ENCODE peak calls at places on chromosomes 13 and 19, in eight cellular contexts. Q is left ventricle myocardium inferior, K is fibroblast of mammary gland, R is fibroblast of pulmonary artery, F is cardiac fibroblast, A is esophagus squamous epithelium, G is PC-3, Y is endothelial cell. B is an unnamed sample.

GRCh38 chr13:27007166-27007565 is 164.4 kb downstream of the USP12 start:
- DNase-seq in Q (no peak), K (no peak), R (no peak), F (no peak), A (no peak), G (no peak), Y (no peak), B (no peak)

GRCh38 chr19:55319786-55320185 is 5.4 kb downstream of the TMEM150B start:
- DNase-seq in Q (peak; percentile 38), K (peak; percentile 27), R (peak; percentile 42), F (peak; percentile 61), A (no peak), G (no peak), Y (peak; percentile 74), B (peak; percentile 27)

GRCh38 chr19:51628153-51628939 is 1.9 kb downstream of the SIGLEC5 start:
- DNase-seq in Q (no peak), K (no peak), R (no peak), F (no peak), A (no peak), G (no peak), Y (no peak), B (no peak)

GRCh38 chr19:55080121-55080914 is 4.6 kb downstream of the EPS8L1 start:
- DNase-seq in Q (peak; percentile 59), K (peak; percentile 67), R (peak; percentile 62), F (peak; percentile 64), A (no peak), G (no peak), Y (no peak), B (peak; percentile 58)

GRCh38 chr13:29591310-29591709 is 4.2 kb downstream of the SLC7A1 start:
- DNase-seq in Q (no peak), K (peak; percentile 58), R (no peak), F (peak; percentile 6), A (no peak), G (no peak), Y (no peak), B (peak; percentile 53)

GRCh38 chr13:104327217-104327616 is 1261.0 kb upstream of the SLC10A2 start:
- DNase-seq in Q (no peak), K (no peak), R (no peak), F (peak; percentile 2), A (no peak), G (no peak), Y (no peak), B (no peak)

GRCh38 chr19:41116261-41116660 is 2.0 kb downstream of the CYP2F1 start:
- DNase-seq in Q (no peak), K (no peak), R (no peak), F (no peak), A (no peak), G (no peak), Y (no peak), B (no peak)

GRCh38 chr19:8512115-8512967 is 1.6 kb downstream of the ZNF414 start:
- DNase-seq in Q (no peak), K (peak; percentile 31), R (peak; percentile 24), F (peak; percentile 23), A (no peak), G (peak; percentile 61), Y (no peak), B (no peak)

GRCh38 chr19:4582980-4583842 is 23.7 kb upstream of the SEMA6B start:
- DNase-seq in Q (no peak), K (no peak), R (no peak), F (no peak), A (no peak), G (peak; percentile 63), Y (no peak), B (no peak)

GRCh38 chr13:28503182-28503980 is 8.5 kb upstream of the FLT1 start:
- DNase-seq in Q (no peak), K (no peak), R (no peak), F (no peak), A (no peak), G (no peak), Y (no peak), B (no peak)

GRCh38 chr13:25816239-25816638 is 235.6 kb downstream of the SHISA2 start:
- DNase-seq in Q (no peak), K (no peak), R (no peak), F (no peak), A (no peak), G (no peak), Y (no peak), B (no peak)

GRCh38 chr19:4749870-4750269 is 26.2 kb upstream of the DPP9 start:
- DNase-seq in Q (no peak), K (no peak), R (no peak), F (no peak), A (no peak), G (no peak), Y (no peak), B (no peak)

GRCh38 chr19:44796701-44797115 is 12.2 kb upstream of the BCAM start:
- DNase-seq in Q (peak; percentile 66), K (no peak), R (peak; percentile 46), F (peak; percentile 39), A (no peak), G (peak; percentile 73), Y (peak; percentile 69), B (no peak)

GRCh38 chr19:44635581-44636438 is 7.9 kb upstream of the PVR start:
- DNase-seq in Q (no peak), K (peak; percentile 33), R (peak; percentile 44), F (peak; percentile 31), A (no peak), G (peak; percentile 64), Y (no peak), B (peak; percentile 68)

GRCh38 chr13:55517312-55517711 is 1623.4 kb upstream of the PRR20A start:
- DNase-seq in Q (no peak), K (no peak), R (no peak), F (no peak), A (no peak), G (no peak), Y (peak; percentile 6), B (no peak)

GRCh38 chr19:53102701-53103140 is 501 bp downstream of the ZNF160 start:
- DNase-seq in Q (peak; percentile 40), K (peak; percentile 32), R (peak; percentile 44), F (peak; percentile 57), A (no peak), G (peak; percentile 26), Y (peak; percentile 45), B (peak; percentile 53)

GRCh38 chr13:113411216-113412023 is 41.9 kb downstream of the ADPRHL1 start:
- DNase-seq in Q (peak; percentile 79), K (peak; percentile 99), R (peak; percentile 70), F (peak; percentile 78), A (no peak), G (peak; percentile 86), Y (no peak), B (peak; percentile 97)

GRCh38 chr19:49339364-49340068 is 4.3 kb downstream of the CD37 start:
- DNase-seq in Q (peak; percentile 90), K (peak; percentile 82), R (peak; percentile 85), F (peak; percentile 92), A (no peak), G (peak; percentile 93), Y (peak; percentile 73), B (peak; percentile 78)

DNA sequence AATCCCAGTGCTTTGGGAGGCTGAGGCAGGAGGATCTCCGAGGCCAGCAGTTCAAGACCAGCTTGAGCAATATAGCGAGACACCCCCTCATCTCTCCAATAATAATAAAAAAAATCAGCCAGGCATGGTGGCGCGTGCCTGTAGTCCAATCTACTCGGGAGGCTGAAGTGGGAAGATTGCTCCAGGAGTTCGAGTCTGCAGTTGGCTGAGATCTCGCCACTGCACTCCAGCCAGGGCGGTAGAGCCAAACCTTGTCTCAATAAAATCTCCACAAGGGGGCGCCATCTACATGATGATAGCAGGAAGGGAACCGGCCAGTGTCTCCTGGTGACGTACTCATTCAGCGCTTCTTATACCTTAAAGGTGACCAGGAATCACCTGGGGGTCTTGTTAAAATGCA is 13.6 kb upstream of the C5AR1 start:
- DNase-seq in Q (no peak), K (peak; percentile 78), R (peak; percentile 82), F (peak; percentile 84), A (no peak), G (peak; percentile 87), Y (peak; percentile 85), B (peak; percentile 69)
- TF ChIP-seq CTCF in Q (peak; percentile 79), K (peak; percentile 71), R (peak; percentile 65), F (peak; percentile 74), A (peak; percentile 79), G (peak; percentile 65), Y (peak; percentile 83), B (peak; percentile 78)

DNA sequence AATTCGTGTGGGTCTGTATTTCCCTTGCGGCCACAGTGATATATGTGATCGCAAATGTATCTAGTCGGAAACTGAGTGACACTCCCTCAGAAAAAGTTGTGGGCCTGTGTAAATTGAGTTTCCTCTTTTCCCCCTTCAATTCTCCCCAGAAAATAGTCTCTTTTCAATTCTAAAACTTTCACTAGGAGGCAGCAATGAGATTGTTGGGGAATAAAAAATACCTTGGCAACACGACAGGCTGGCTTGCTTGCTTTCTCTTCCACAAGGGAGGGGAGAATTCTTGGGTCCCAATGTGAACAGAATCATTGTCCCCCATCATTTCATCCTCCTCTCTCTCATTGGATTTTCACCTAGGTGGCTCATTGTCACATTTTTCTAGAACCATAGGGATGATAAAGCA is 3.7 kb upstream of the SOX21 start:
- DNase-seq in Q (no peak), K (no peak), R (no peak), F (peak; percentile 19), A (no peak), G (peak; percentile 56), Y (no peak), B (no peak)
- TF ChIP-seq CTCF in Q (no peak), K (peak; percentile 31), R (peak; percentile 33), F (peak; percentile 28), A (peak; percentile 14), G (peak; percentile 61), Y (no peak), B (peak; percentile 20)

DNA sequence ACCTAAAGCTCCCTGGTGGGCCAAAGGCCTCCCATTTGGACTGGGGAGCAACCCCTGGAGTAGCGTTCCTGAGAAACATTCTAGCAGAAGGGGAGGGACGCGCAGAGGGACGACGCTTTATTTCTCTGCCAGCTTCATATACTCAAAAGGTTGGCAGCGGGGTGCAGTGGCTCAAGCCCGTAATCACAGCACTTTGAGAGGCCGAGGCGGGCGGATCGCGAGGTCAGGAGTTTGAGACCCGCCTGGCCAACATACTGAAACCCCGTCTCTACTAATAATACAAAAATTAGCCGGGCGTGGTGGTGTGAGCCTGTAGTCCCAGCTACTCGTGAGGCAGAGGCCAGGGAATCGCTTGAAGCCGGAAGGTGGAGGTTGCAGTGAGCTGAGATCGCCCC is 16.8 kb downstream of the RB1 start:
- DNase-seq in Q (no peak), K (no peak), R (no peak), F (no peak), A (no peak), G (no peak), Y (no peak), B (no peak)
- TF ChIP-seq CTCF in Q (no peak), K (no peak), R (no peak), F (no peak), A (no peak), G (no peak), Y (no peak), B (no peak)

DNA sequence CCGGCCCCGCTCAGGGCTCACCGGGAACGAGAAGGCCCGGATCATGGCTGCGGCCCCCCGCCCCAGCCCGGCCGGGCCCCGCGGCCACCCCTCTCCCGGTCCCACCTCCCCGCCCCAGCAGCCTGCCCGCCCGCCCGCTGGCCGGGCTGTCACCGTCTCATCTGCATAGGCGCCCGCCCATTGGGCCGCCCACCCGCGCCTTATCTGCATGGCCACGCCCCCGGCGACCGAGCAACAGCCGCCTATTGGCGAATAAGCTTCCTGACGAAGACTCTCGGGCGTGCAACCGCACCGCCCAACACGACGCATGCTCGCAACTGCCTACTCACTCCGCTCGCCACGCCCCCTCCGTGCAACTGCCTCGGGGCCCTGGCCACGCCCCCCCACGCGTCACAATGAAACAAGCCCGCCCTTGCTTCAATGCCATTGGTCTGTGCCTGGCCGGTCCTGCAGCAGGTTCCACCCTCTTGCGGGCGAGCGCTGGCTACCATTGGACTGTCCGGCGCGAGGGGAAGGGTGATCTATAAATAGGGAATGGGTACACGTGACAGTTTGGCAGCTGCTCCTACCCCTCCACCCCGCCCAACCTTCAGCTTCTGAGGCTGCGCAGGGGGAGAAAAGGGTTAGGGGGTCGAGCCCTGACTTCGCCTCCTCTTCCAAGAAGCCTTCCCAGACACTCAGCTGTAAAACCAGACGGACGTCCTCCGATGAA is at the start of gene DACT3:
- DNase-seq in Q (peak; percentile 100), K (peak; percentile 99), R (peak; percentile 100), F (peak; percentile 100), A (peak; percentile 99), G (peak; percentile 97), Y (peak; percentile 100), B (peak; percentile 100)
- TF ChIP-seq CTCF in Q (peak; percentile 20), K (no peak), R (no peak), F (no peak), A (peak; percentile 34), G (no peak), Y (no peak), B (no peak)

B was measured in AG10803.